ENCODE peak calls at places on chromosomes 6 and 20, in five cellular contexts. B, X, V, I and U are unnamed samples. For H3K27me3, the result is how much of the 10 kb centered on the place peaks cover.

GRCh38 chr20:38190936-38191371 is 25.9 kb upstream of the TGM2 start:
- DNase-seq in B (no peak), X (no peak), V (no peak), I (peak), U (no peak)

GRCh38 chr6:39884696-39885095 is 49.6 kb downstream of the MOCS1 start:
- DNase-seq in B (no peak), X (no peak), V (no peak), I (no peak), U (no peak)

GRCh38 chr6:163986313-163986712 is 571.8 kb downstream of the QKI start:
- DNase-seq in B (no peak), X (no peak), V (no peak), I (no peak), U (no peak)

GRCh38 chr6:15897063-15897934 is 231.6 kb upstream of the MYLIP start:
- DNase-seq in B (no peak), X (no peak), V (no peak), I (peak), U (peak)

GRCh38 chr6:111661541-111662041 is 55.9 kb upstream of the TRAF3IP2 start:
- DNase-seq in B (no peak), X (peak), V (peak), I (no peak), U (no peak)

GRCh38 chr20:25389381-25389857 is 1.2 kb downstream of the ABHD12 start:
- DNase-seq in B (no peak), X (no peak), V (peak), I (no peak), U (no peak)

GRCh38 chr6:140360651-140361050 is 986.2 kb upstream of the CITED2 start:
- DNase-seq in B (no peak), X (no peak), V (peak), I (no peak), U (no peak)

GRCh38 chr20:63060057-63060991 is 53.6 kb upstream of the BHLHE23 start:
- DNase-seq in B (peak), X (peak), V (no peak), I (no peak), U (no peak)

GRCh38 chr6:101770116-101770515 is 376.6 kb downstream of the GRIK2 start:
- DNase-seq in B (no peak), X (no peak), V (no peak), I (no peak), U (no peak)

GRCh38 chr6:32439708-32440214 is at the start of gene HLA-DRA:
- DNase-seq in B (no peak), X (peak), V (peak), I (no peak), U (no peak)

GRCh38 chr20:58690851-58691250 is 1.7 kb upstream of the NPEPL1 start:
- DNase-seq in B (no peak), X (peak), V (no peak), I (peak), U (peak)

GRCh38 chr20:62143118-62143975 is at the start of the genes PSMA7 and SS18L1:
- DNase-seq in B (peak), X (peak), V (peak), I (peak), U (peak)

GRCh38 chr6:108557494-108558371 is 3.0 kb upstream of the FOXO3 start:
- DNase-seq in B (no peak), X (peak), V (peak), I (peak), U (peak)

GRCh38 chr6:138440758-138441362 is 36.8 kb downstream of the HEBP2 start:
- DNase-seq in B (no peak), X (no peak), V (no peak), I (no peak), U (no peak)

GRCh38 chr20:2822073-2822472 is 5.9 kb downstream of the TMEM239 start:
- DNase-seq in B (no peak), X (no peak), V (no peak), I (no peak), U (no peak)

GRCh38 chr20:58808296-58809046 is 42.2 kb downstream of the GNAS-AS1 start:
- DNase-seq in B (no peak), X (no peak), V (peak), I (no peak), U (no peak)

GRCh38 chr6:24446670-24447069 is 42.7 kb downstream of the GPLD1 start:
- DNase-seq in B (no peak), X (no peak), V (no peak), I (no peak), U (no peak)

GRCh38 chr20:59184880-59185447 is 21.3 kb downstream of the ZNF831 start:
- DNase-seq in B (no peak), X (no peak), V (no peak), I (no peak), U (no peak)

GRCh38 chr6:373773-374724 is 17.5 kb upstream of the IRF4 start:
- DNase-seq in B (no peak), X (peak), V (peak), I (no peak), U (no peak)

GRCh38 chr6:94468830-94469229 is 1049.5 kb upstream of the EPHA7 start:
- DNase-seq in B (no peak), X (peak), V (no peak), I (no peak), U (no peak)

GRCh38 chr6:42963855-42964605 is 3.5 kb downstream of the GNMT start:
- DNase-seq in B (no peak), X (peak), V (peak), I (no peak), U (no peak)
- TF ChIP-seq CTCF in B (peak), X (peak), V (peak), I (no peak), U (no peak)

GRCh38 chr20:43420192-43420591 is 37.5 kb upstream of the SRSF6 start:
- DNase-seq in B (no peak), X (no peak), V (no peak), I (no peak), U (no peak)

GRCh38 chr20:43430265-43430664 is 27.4 kb upstream of the SRSF6 start:
- DNase-seq in B (no peak), X (peak), V (no peak), I (no peak), U (peak)

GRCh38 chr20:43431120-43431519 is 26.6 kb upstream of the SRSF6 start:
- DNase-seq in B (no peak), X (no peak), V (no peak), I (no peak), U (no peak)

DNA sequence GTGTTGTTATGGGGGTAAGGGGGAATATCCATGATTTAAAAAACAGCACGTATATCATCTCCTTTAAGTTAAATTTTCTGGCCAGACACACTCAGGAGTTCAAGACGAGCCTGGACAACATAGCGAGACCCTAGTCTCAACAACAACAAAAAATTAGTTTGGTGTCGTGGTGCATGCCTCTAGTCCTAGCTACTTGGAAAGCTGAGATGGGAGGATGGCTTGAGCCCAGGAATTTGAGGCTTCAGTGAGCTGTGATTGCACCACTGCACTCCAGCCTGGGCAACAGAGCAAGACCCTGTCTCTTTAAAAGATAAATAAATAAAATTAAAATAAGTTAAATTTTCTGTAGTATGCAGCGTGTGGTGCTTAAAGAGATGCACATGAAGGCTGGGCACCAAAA is 31.5 kb upstream of the SRSF6 start:
- DNase-seq in B (no peak), X (no peak), V (no peak), I (no peak), U (no peak)
- H3K27me3 ChIP-seq in B (under half), X (under half), V (under half), I (under half), U (under half)

GRCh38 chr6:36443498-36443844 is 671 bp downstream of the KCTD20 start:
- DNase-seq in B (no peak), X (no peak), V (no peak), I (no peak), U (no peak)

GRCh38 chr6:36443951-36444428 is 1.2 kb downstream of the KCTD20 start:
- DNase-seq in B (no peak), X (peak), V (peak), I (no peak), U (no peak)

GRCh38 chr6:36441307-36441894 is 1.3 kb downstream of the PXT1 start:
- DNase-seq in B (peak), X (peak), V (peak), I (peak), U (peak)

GRCh38 chr6:36442083-36442670 is 477 bp downstream of the PXT1 start:
- DNase-seq in B (no peak), X (no peak), V (no peak), I (no peak), U (no peak)

GRCh38 chr6:36442671-36443497 is at the start of the genes KCTD20 and PXT1:
- DNase-seq in B (peak), X (peak), V (peak), I (peak), U (peak)
- TF ChIP-seq CTCF in B (peak), X (no peak), V (no peak), I (no peak), U (no peak)

GRCh38 chr20:46144626-46145025 is 26.5 kb downstream of the CD40 start:
- DNase-seq in B (no peak), X (no peak), V (no peak), I (no peak), U (no peak)
- H3K27me3 ChIP-seq in B (under half), X (under half), V (under half), I (under half), U (under half)

DNA sequence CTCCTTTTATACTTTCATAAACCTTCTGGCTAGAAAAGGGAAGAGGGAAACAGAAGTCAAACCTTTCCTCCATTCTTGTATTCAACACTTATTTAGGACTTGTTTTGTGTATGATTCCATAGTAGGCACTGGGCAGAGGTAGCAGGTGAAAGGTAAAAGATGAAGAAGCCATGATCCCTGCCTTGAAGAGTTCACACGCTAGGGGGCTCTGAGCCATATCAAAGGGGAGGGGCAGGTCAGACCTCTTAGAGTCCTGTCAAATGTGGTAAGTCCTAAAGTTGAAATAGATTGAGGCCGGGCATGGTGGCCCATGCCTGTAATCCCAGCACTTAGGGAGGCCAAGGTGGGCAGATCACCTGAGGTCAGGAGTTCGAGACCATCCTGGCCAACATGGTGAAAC is 85.5 kb downstream of the NDUFAF5 start:
- DNase-seq in B (no peak), X (peak), V (no peak), I (no peak), U (no peak)
- TF ChIP-seq CTCF in B (no peak), X (peak), V (no peak), I (no peak), U (no peak)